ENCODE peak calls at places on chromosomes 3 and 15, in six cellular contexts. X is H9, N is IMR-90, I is neuronal stem cell, K is H1, R is trophoblast cell. D is an unnamed sample.

GRCh38 chr15:98647026-98647773 is 1.1 kb upstream of the IGF1R start:
- DNase-seq in N (peak; percentile 43), I (peak; percentile 88), R (peak; percentile 55), X (peak; percentile 87), K (peak; percentile 90), D (peak; percentile 67)

GRCh38 chr15:99762288-99762687 is 29.1 kb upstream of the LYSMD4 start:
- DNase-seq in I (no peak), R (no peak), K (no peak), X (no peak), N (no peak), D (no peak)

GRCh38 chr3:38128303-38128655 is 8.6 kb downstream of the ACAA1 start:
- DNase-seq in I (no peak), K (no peak), X (no peak), R (no peak), N (no peak), D (no peak)

GRCh38 chr3:10085738-10086137 is 22.3 kb downstream of the FANCD2OS start:
- DNase-seq in R (peak; percentile 87), K (no peak), X (no peak), N (no peak), I (no peak), D (no peak)

GRCh38 chr3:125375950-125376679 is 990 bp upstream of the ZNF148 start:
- DNase-seq in R (no peak), X (no peak), N (peak; percentile 62), I (no peak), K (no peak), D (peak; percentile 63)

GRCh38 chr3:177435301-177435700 is 238.0 kb upstream of the TBL1XR1 start:
- DNase-seq in N (no peak), I (no peak), K (no peak), R (no peak), X (no peak), D (no peak)

GRCh38 chr3:138684411-138684810 is 75.8 kb downstream of the FAIM start:
- DNase-seq in K (no peak), N (no peak), I (no peak), X (no peak), R (no peak), D (no peak)

GRCh38 chr3:123663977-123664376 is 79.1 kb upstream of the HACD2 start:
- DNase-seq in N (no peak), R (no peak), I (no peak), X (no peak), K (no peak), D (no peak)

GRCh38 chr3:186417791-186418190 is 55.8 kb upstream of the DGKG start:
- DNase-seq in I (no peak), R (peak; percentile 54), N (peak; percentile 83), K (peak; percentile 10), X (no peak), D (peak; percentile 90)

GRCh38 chr3:30681276-30682211 is 75.1 kb downstream of the TGFBR2 start:
- DNase-seq in I (peak; percentile 11), X (no peak), R (peak; percentile 29), N (peak; percentile 68), K (no peak), D (peak; percentile 68)

GRCh38 chr3:40265181-40265580 is 44.3 kb upstream of the EIF1B start:
- DNase-seq in I (no peak), N (no peak), X (no peak), R (no peak), K (no peak), D (no peak)

GRCh38 chr15:28907338-28907961 is 21.7 kb downstream of the APBA2 start:
- DNase-seq in I (no peak), X (no peak), N (no peak), K (no peak), R (no peak), D (no peak)

GRCh38 chr3:143565943-143566342 is 282.3 kb downstream of the SLC9A9 start:
- DNase-seq in K (no peak), X (no peak), R (peak; percentile 5), N (no peak), I (no peak), D (peak; percentile 53)

GRCh38 chr3:151203053-151203420 is at the start of gene GPR171:
- DNase-seq in X (no peak), N (no peak), I (no peak), R (no peak), K (no peak), D (no peak)

GRCh38 chr15:84921121-84921520 is 36.7 kb downstream of the SLC28A1 start:
- DNase-seq in I (no peak), R (no peak), X (no peak), K (no peak), N (peak; percentile 9), D (no peak)

GRCh38 chr3:151308089-151308488 is 8.5 kb downstream of the GPR87 start:
- DNase-seq in X (no peak), K (no peak), N (peak; percentile 60), I (no peak), R (peak; percentile 66), D (no peak)

GRCh38 chr3:103134023-103134724 is 699.4 kb downstream of the ZPLD1 start:
- DNase-seq in I (no peak), R (no peak), N (no peak), K (no peak), X (no peak), D (no peak)

GRCh38 chr15:84950570-84951111 is 31.0 kb upstream of the PDE8A start:
- DNase-seq in R (peak; percentile 83), K (no peak), X (no peak), N (no peak), I (no peak), D (no peak)

GRCh38 chr3:187947927-187948682 is 202.8 kb upstream of the BCL6 start:
- DNase-seq in N (no peak), I (no peak), X (no peak), K (no peak), R (no peak), D (no peak)

GRCh38 chr3:194879991-194880939 is 194.6 kb downstream of the FAM43A start:
- DNase-seq in K (peak; percentile 41), N (peak; percentile 47), X (peak; percentile 28), R (no peak), I (no peak), D (no peak)

GRCh38 chr3:125433611-125434041 is 58.5 kb upstream of the ZNF148 start:
- DNase-seq in X (no peak), I (no peak), R (peak; percentile 62), N (no peak), K (no peak), D (no peak)

GRCh38 chr15:59124261-59124660 is 19.3 kb downstream of the CCNB2 start:
- DNase-seq in N (no peak), X (no peak), R (no peak), I (no peak), K (no peak), D (no peak)

GRCh38 chr15:34442891-34443290 is 5.3 kb upstream of the GOLGA8A start:
- DNase-seq in X (no peak), N (no peak), R (no peak), K (no peak), I (no peak), D (no peak)
- H4K91ac ChIP-seq in X (no peak overlapping the region), N (no peak overlapping the region), R (no peak overlapping the region), K (no peak overlapping the region), I (no peak overlapping the region), D (no peak overlapping the region)

GRCh38 chr3:16508591-16508995 is 4.9 kb downstream of the RFTN1 start:
- DNase-seq in K (no peak), X (no peak), I (no peak), R (no peak), N (no peak), D (peak; percentile 69)
- H3K27ac ChIP-seq in K (no peak overlapping the region), X (no peak overlapping the region), I (no peak overlapping the region), R (no peak overlapping the region), N (no peak overlapping the region), D (no peak overlapping the region)

GRCh38 chr15:63502843-63503738 is 1.3 kb upstream of the USP3 start:
- DNase-seq in R (peak; percentile 85), I (no peak), X (peak; percentile 79), N (peak; percentile 87), K (peak; percentile 79), D (peak; percentile 99)
- H3K23ac ChIP-seq in R (no peak overlapping the region), I (no peak overlapping the region), X (no peak overlapping the region), N (peak overlapping the region; percentile 97), K (no peak overlapping the region), D (no peak overlapping the region)

GRCh38 chr3:104437131-104437750 is 929.5 kb upstream of the ALCAM start:
- DNase-seq in R (peak; percentile 62), K (no peak), X (no peak), N (peak; percentile 53), I (no peak), D (peak; percentile 74)

GRCh38 chr3:104436536-104436935 is 930.2 kb upstream of the ALCAM start:
- DNase-seq in N (no peak), I (no peak), X (no peak), K (no peak), R (no peak), D (no peak)

GRCh38 chr3:104438761-104439160 is 927.9 kb upstream of the ALCAM start:
- DNase-seq in N (no peak), X (no peak), I (no peak), R (no peak), K (no peak), D (no peak)

GRCh38 chr3:104437891-104438290 is 928.8 kb upstream of the ALCAM start:
- DNase-seq in R (peak; percentile 81), K (no peak), X (no peak), I (no peak), N (peak; percentile 10), D (no peak)
- H4K91ac ChIP-seq in R (no peak overlapping the region), K (no peak overlapping the region), X (no peak overlapping the region), I (no peak overlapping the region), N (no peak overlapping the region), D (no peak overlapping the region)

GRCh38 chr3:62284442-62284841 is 88.9 kb downstream of the FEZF2 start:
- DNase-seq in I (no peak), X (no peak), R (no peak), N (no peak), K (no peak), D (no peak)
- H3K27ac ChIP-seq in I (no peak overlapping the region), X (no peak overlapping the region), R (no peak overlapping the region), N (no peak overlapping the region), K (no peak overlapping the region), D (no peak overlapping the region)

DNA sequence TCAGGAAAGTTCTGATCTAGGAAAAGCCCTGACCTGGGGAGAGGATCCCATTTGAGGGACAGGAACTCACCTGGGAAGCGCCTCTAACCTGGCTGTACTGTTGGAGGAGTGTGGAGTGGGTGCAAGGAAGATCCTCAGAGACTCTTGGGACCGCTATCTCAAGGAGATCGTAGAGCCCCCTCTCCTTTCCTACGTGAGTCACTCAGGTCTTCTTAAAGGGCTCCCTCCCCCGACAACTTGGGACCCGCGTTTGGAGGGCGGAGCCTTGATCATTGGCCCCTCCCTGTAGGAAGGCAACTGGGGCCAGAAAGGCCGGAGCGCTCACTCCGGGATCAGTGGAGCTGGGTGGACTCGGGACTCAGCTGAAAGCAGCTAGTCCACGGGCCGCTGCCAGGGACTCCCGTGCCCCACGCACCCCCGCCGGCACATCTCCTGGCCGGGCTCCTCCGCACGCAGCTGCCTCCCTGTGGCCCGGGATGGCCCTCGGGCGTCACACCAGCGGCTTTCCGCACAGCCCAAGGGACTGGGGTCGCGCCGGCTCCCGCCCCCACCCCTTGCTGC is 520 bp downstream of the SLC26A6 start:
- DNase-seq in N (peak; percentile 51), K (peak; percentile 79), R (peak; percentile 46), I (peak; percentile 38), X (peak; percentile 74), D (peak; percentile 75)
- H3K23ac ChIP-seq in N (peak overlapping the region; percentile 95), K (no peak overlapping the region), R (no peak overlapping the region), I (peak overlapping the region; percentile 97), X (no peak overlapping the region), D (no peak overlapping the region)